ENCODE peak calls at places on chromosomes 1 and 21, in eight cellular contexts. J is pancreas; V is fibroblast of the aortic adventitia; Z is activated naive CD8-positive, alpha-beta T cell treated with anti-CD3 and anti-CD28 coated beads, Interleukin-2, amount 50 U/mL, for 16 hours; T is NCI-H146; K is stimulated activated CD4-positive, alpha-beta T cell treated with anti-CD3 and anti-CD28 coated beads, Interleukin-1b, Interleukin-23, amount 100 ng/mL, for 4 hours; E is dermis microvascular lymphatic vessel endothelial cell; D is SK-MEL-5. U is an unnamed sample.

GRCh38 chr1:235617808-235618207 is 31.8 kb downstream of the GNG4 start:
- DNase-seq in J (no peak), V (peak; percentile 60), Z (no peak), T (no peak), K (no peak), E (no peak), D (peak; percentile 24), U (no peak)

GRCh38 chr1:113036639-113037321 is 36.2 kb upstream of the LRIG2 start:
- DNase-seq in J (no peak), V (peak; percentile 13), Z (no peak), T (no peak), K (no peak), E (no peak), D (no peak), U (no peak)

GRCh38 chr1:187469836-187470235 is 641.1 kb downstream of the PLA2G4A start:
- DNase-seq in J (no peak), V (no peak), Z (no peak), T (no peak), K (no peak), E (no peak), D (no peak), U (no peak)

GRCh38 chr1:38611661-38612211 is 247.8 kb downstream of the RRAGC start:
- DNase-seq in J (no peak), V (no peak), Z (no peak), T (no peak), K (no peak), E (no peak), D (no peak), U (no peak)

GRCh38 chr1:203156280-203156679 is 19.3 kb downstream of the MYBPH start:
- DNase-seq in J (no peak), V (no peak), Z (no peak), T (peak; percentile 24), K (no peak), E (no peak), D (no peak), U (no peak)

GRCh38 chr1:225963735-225964530 is 22.9 kb upstream of the LEFTY2 start:
- DNase-seq in J (no peak), V (no peak), Z (no peak), T (no peak), K (no peak), E (no peak), D (no peak), U (no peak)

GRCh38 chr1:85230305-85230977 is 29.0 kb downstream of the C1orf52 start:
- DNase-seq in J (no peak), V (no peak), Z (no peak), T (peak; percentile 25), K (no peak), E (no peak), D (peak; percentile 38), U (no peak)

GRCh38 chr1:16067127-16067768 is 6.2 kb downstream of the FAM131C start:
- DNase-seq in J (peak; percentile 96), V (no peak), Z (no peak), T (peak; percentile 48), K (no peak), E (no peak), D (no peak), U (no peak)

GRCh38 chr1:11044849-11045427 is 2.1 kb downstream of the MASP2 start:
- DNase-seq in J (no peak), V (no peak), Z (no peak), T (no peak), K (no peak), E (no peak), D (no peak), U (peak; percentile 23)

GRCh38 chr21:41923641-41924342 is 30.0 kb downstream of the C2CD2 start:
- DNase-seq in J (no peak), V (peak; percentile 83), Z (no peak), T (peak; percentile 39), K (no peak), E (no peak), D (no peak), U (no peak)

GRCh38 chr1:82269466-82269865 is 468.7 kb downstream of the ADGRL2 start:
- DNase-seq in J (no peak), V (peak; percentile 77), Z (no peak), T (no peak), K (no peak), E (no peak), D (no peak), U (no peak)

GRCh38 chr1:205537386-205538018 is 33.0 kb downstream of the CDK18 start:
- DNase-seq in J (no peak), V (peak; percentile 53), Z (no peak), T (no peak), K (no peak), E (no peak), D (no peak), U (no peak)

GRCh38 chr1:171441278-171441677 is 44.1 kb upstream of the PRRC2C start:
- DNase-seq in J (no peak), V (peak; percentile 81), Z (no peak), T (no peak), K (no peak), E (no peak), D (no peak), U (no peak)

GRCh38 chr21:29300547-29301138 is 1.9 kb downstream of the BACH1 start:
- DNase-seq in J (no peak), V (no peak), Z (no peak), T (no peak), K (no peak), E (no peak), D (no peak), U (peak; percentile 73)

GRCh38 chr1:239944666-239945065 is 147.0 kb upstream of the FMN2 start:
- DNase-seq in J (no peak), V (no peak), Z (no peak), T (no peak), K (no peak), E (no peak), D (no peak), U (no peak)

GRCh38 chr1:151935154-151935553 is 25.8 kb upstream of the THEM4 start:
- DNase-seq in J (no peak), V (no peak), Z (no peak), T (no peak), K (no peak), E (no peak), D (peak; percentile 62), U (no peak)

GRCh38 chr1:193654951-193655705 is 468.7 kb upstream of the B3GALT2 start:
- DNase-seq in J (no peak), V (peak; percentile 67), Z (no peak), T (no peak), K (no peak), E (no peak), D (no peak), U (no peak)

GRCh38 chr1:967466-968343 is 1.4 kb downstream of the PLEKHN1 start:
- DNase-seq in J (no peak), V (no peak), Z (no peak), T (no peak), K (no peak), E (no peak), D (no peak), U (no peak)

GRCh38 chr1:84479998-84480397 is 932 bp downstream of the RPF1 start:
- DNase-seq in J (no peak), V (no peak), Z (no peak), T (no peak), K (no peak), E (no peak), D (peak; percentile 3), U (peak; percentile 21)

GRCh38 chr1:145706282-145706681 is 886 bp downstream of the PDZK1 start:
- DNase-seq in J (no peak), V (peak; percentile 24), Z (no peak), T (no peak), K (no peak), E (no peak), D (no peak), U (no peak)

GRCh38 chr1:172638885-172639831 is 19.7 kb upstream of the FASLG start:
- DNase-seq in J (no peak), V (peak; percentile 82), Z (peak; percentile 50), T (no peak), K (peak; percentile 70), E (no peak), D (no peak), U (no peak)

GRCh38 chr1:10555635-10556429 is 81.1 kb downstream of the PEX14 start:
- DNase-seq in J (no peak), V (no peak), Z (no peak), T (peak; percentile 26), K (no peak), E (no peak), D (no peak), U (no peak)

GRCh38 chr21:44425307-44425894 is 29.9 kb upstream of the LRRC3 start:
- DNase-seq in J (no peak), V (no peak), Z (no peak), T (peak; percentile 75), K (no peak), E (no peak), D (no peak), U (no peak)

GRCh38 chr1:43348809-43349593 is 9.8 kb upstream of the CDC20 start:
- DNase-seq in J (peak; percentile 94), V (no peak), Z (peak; percentile 7), T (peak; percentile 92), K (peak; percentile 27), E (no peak), D (peak; percentile 87), U (peak; percentile 75)

U was measured in GM13976.